ENCODE peak calls at places on chromosomes 1 and 21, in nine cellular contexts. K is RCC 7860, W is neural progenitor cell, U is hypothalamus, E is astrocyte of the spinal cord, T is cardiac fibroblast, J is kidney glomerular epithelial cell, M is KBM-7, B is tibial nerve. G is an unnamed sample.

GRCh38 chr1:223230161-223230881 is 87.3 kb upstream of the TLR5 start:
- DNase-seq in T (peak; percentile 71), M (no peak), B (no peak), U (no peak), K (peak; percentile 96), W (no peak), E (peak; percentile 88), J (peak; percentile 75), G (peak; percentile 80)

GRCh38 chr21:31216206-31216605 is 127.9 kb downstream of the TIAM1 start:
- DNase-seq in W (no peak), U (no peak), T (no peak), B (no peak), J (no peak), M (no peak), K (no peak), E (no peak), G (no peak)

GRCh38 chr1:89603651-89604413 is 29.1 kb upstream of the LRRC8C start:
- DNase-seq in E (no peak), J (peak; percentile 3), B (no peak), M (no peak), K (no peak), U (no peak), W (no peak), T (peak; percentile 65), G (peak; percentile 56)

GRCh38 chr21:31872452-31873274 is at the start of gene HUNK:
- DNase-seq in T (peak; percentile 12), W (peak; percentile 86), J (peak; percentile 12), U (no peak), B (no peak), E (peak; percentile 31), K (no peak), M (peak; percentile 55), G (peak; percentile 13)

GRCh38 chr1:94522304-94522703 is 19.3 kb downstream of the F3 start:
- DNase-seq in J (peak; percentile 33), E (peak; percentile 76), T (peak; percentile 85), M (peak; percentile 61), W (peak; percentile 78), K (peak; percentile 37), U (no peak), B (peak; percentile 53), G (peak; percentile 57)

GRCh38 chr1:180593382-180593781 is 34.6 kb downstream of the OVAAL start:
- DNase-seq in K (no peak), U (no peak), E (no peak), B (no peak), W (no peak), T (no peak), M (no peak), J (no peak), G (no peak)

GRCh38 chr1:25473653-25474225 is 43.0 kb downstream of the MACO1 start:
- DNase-seq in M (no peak), J (no peak), U (no peak), B (no peak), E (no peak), K (no peak), T (no peak), W (no peak), G (no peak)

GRCh38 chr1:212628813-212629415 is 20.4 kb downstream of the ATF3 start:
- DNase-seq in K (no peak), E (no peak), U (no peak), M (no peak), T (no peak), J (no peak), B (no peak), W (no peak), G (no peak)

GRCh38 chr1:4171480-4172450 is 271.7 kb upstream of the C1orf174 start:
- DNase-seq in W (no peak), M (no peak), K (no peak), B (no peak), J (no peak), U (no peak), T (no peak), E (no peak), G (no peak)

G was measured in renal cortical epithelial cell.